ENCODE peak calls at places on chromosome 15, in seven cellular contexts. One of them, this sample, is unnamed.

GRCh38 chr15:81275711-81276417 is 48.1 kb downstream of the STARD5 start:
- DNase-seq in breast epithelium: no peak
- DNase-seq in transverse colon: no peak
- DNase-seq in prostate gland: no peak
- DNase-seq in psoas muscle: no peak
- DNase-seq in neural progenitor cell: no peak
- DNase-seq in lung: no peak
- DNase-seq in this sample: no peak

GRCh38 chr15:91954211-91954804 is 100.8 kb downstream of the SLCO3A1 start:
- DNase-seq in breast epithelium: no peak
- DNase-seq in transverse colon: peak; percentile 67
- DNase-seq in prostate gland: no peak
- DNase-seq in psoas muscle: no peak
- DNase-seq in neural progenitor cell: no peak
- DNase-seq in lung: no peak
- DNase-seq in this sample: no peak

GRCh38 chr15:67834249-67834592 is 5.6 kb downstream of the RNU6-1 start:
- DNase-seq in breast epithelium: no peak
- DNase-seq in transverse colon: no peak
- DNase-seq in prostate gland: no peak
- DNase-seq in psoas muscle: no peak
- DNase-seq in neural progenitor cell: no peak
- DNase-seq in lung: no peak
- DNase-seq in this sample: no peak

GRCh38 chr15:43420435-43420834 is 49.5 kb downstream of the TUBGCP4 start:
- DNase-seq in breast epithelium: no peak
- DNase-seq in transverse colon: no peak
- DNase-seq in prostate gland: no peak
- DNase-seq in psoas muscle: no peak
- DNase-seq in neural progenitor cell: no peak
- DNase-seq in lung: no peak
- DNase-seq in this sample: no peak

GRCh38 chr15:43510230-43511011 is 7.0 kb upstream of the MAP1A start:
- DNase-seq in breast epithelium: peak; percentile 93
- DNase-seq in transverse colon: peak; percentile 98
- DNase-seq in prostate gland: peak; percentile 97
- DNase-seq in psoas muscle: peak; percentile 98
- DNase-seq in neural progenitor cell: peak; percentile 100
- DNase-seq in lung: peak; percentile 98
- DNase-seq in this sample: peak; percentile 92

GRCh38 chr15:26433818-26434217 is 339.0 kb downstream of the GABRB3 start:
- DNase-seq in breast epithelium: no peak
- DNase-seq in transverse colon: no peak
- DNase-seq in prostate gland: no peak
- DNase-seq in psoas muscle: no peak
- DNase-seq in neural progenitor cell: no peak
- DNase-seq in lung: no peak
- DNase-seq in this sample: no peak

GRCh38 chr15:67042490-67043181 is 22.8 kb upstream of the SMAD3 start:
- DNase-seq in breast epithelium: no peak
- DNase-seq in transverse colon: no peak
- DNase-seq in prostate gland: no peak
- DNase-seq in psoas muscle: no peak
- DNase-seq in neural progenitor cell: no peak
- DNase-seq in lung: no peak
- DNase-seq in this sample: no peak

GRCh38 chr15:79219393-79220056 is 63.0 kb upstream of the ANKRD34C start:
- DNase-seq in breast epithelium: no peak
- DNase-seq in transverse colon: no peak
- DNase-seq in prostate gland: no peak
- DNase-seq in psoas muscle: no peak
- DNase-seq in neural progenitor cell: no peak
- DNase-seq in lung: no peak
- DNase-seq in this sample: no peak

GRCh38 chr15:92012368-92012629 is 158.8 kb downstream of the SLCO3A1 start:
- DNase-seq in breast epithelium: no peak
- DNase-seq in transverse colon: no peak
- DNase-seq in prostate gland: no peak
- DNase-seq in psoas muscle: no peak
- DNase-seq in neural progenitor cell: no peak
- DNase-seq in lung: no peak
- DNase-seq in this sample: no peak

GRCh38 chr15:90872481-90873184 is 4.2 kb downstream of the FURIN start:
- DNase-seq in breast epithelium: no peak
- DNase-seq in transverse colon: no peak
- DNase-seq in prostate gland: no peak
- DNase-seq in psoas muscle: no peak
- DNase-seq in neural progenitor cell: no peak
- DNase-seq in lung: no peak
- DNase-seq in this sample: peak; percentile 90

GRCh38 chr15:97140216-97140615 is 809.7 kb downstream of the NR2F2 start:
- DNase-seq in breast epithelium: no peak
- DNase-seq in transverse colon: no peak
- DNase-seq in prostate gland: no peak
- DNase-seq in psoas muscle: no peak
- DNase-seq in neural progenitor cell: peak; percentile 60
- DNase-seq in lung: no peak
- DNase-seq in this sample: no peak

GRCh38 chr15:31511707-31512310 is 185.2 kb downstream of the KLF13 start:
- DNase-seq in breast epithelium: no peak
- DNase-seq in transverse colon: no peak
- DNase-seq in prostate gland: no peak
- DNase-seq in psoas muscle: no peak
- DNase-seq in neural progenitor cell: no peak
- DNase-seq in lung: peak; percentile 15
- DNase-seq in this sample: no peak

GRCh38 chr15:75123395-75123794 is 78.3 kb upstream of the C15orf39 start:
- DNase-seq in breast epithelium: no peak
- DNase-seq in transverse colon: no peak
- DNase-seq in prostate gland: no peak
- DNase-seq in psoas muscle: no peak
- DNase-seq in neural progenitor cell: no peak
- DNase-seq in lung: no peak
- DNase-seq in this sample: peak; percentile 80

GRCh38 chr15:30940359-30940758 is 36.6 kb downstream of the FAN1 start:
- DNase-seq in breast epithelium: no peak
- DNase-seq in transverse colon: peak; percentile 40
- DNase-seq in prostate gland: peak; percentile 75
- DNase-seq in psoas muscle: no peak
- DNase-seq in neural progenitor cell: no peak
- DNase-seq in lung: no peak
- DNase-seq in this sample: no peak

GRCh38 chr15:63232400-63232799 is 43.0 kb downstream of the RAB8B start:
- DNase-seq in breast epithelium: no peak
- DNase-seq in transverse colon: no peak
- DNase-seq in prostate gland: no peak
- DNase-seq in psoas muscle: no peak
- DNase-seq in neural progenitor cell: no peak
- DNase-seq in lung: no peak
- DNase-seq in this sample: no peak

GRCh38 chr15:63969652-63970421 is 76.4 kb downstream of the DAPK2 start:
- DNase-seq in breast epithelium: no peak
- DNase-seq in transverse colon: peak; percentile 84
- DNase-seq in prostate gland: no peak
- DNase-seq in psoas muscle: no peak
- DNase-seq in neural progenitor cell: no peak
- DNase-seq in lung: peak; percentile 88
- DNase-seq in this sample: no peak

GRCh38 chr15:96416934-96417759 is 86.6 kb downstream of the NR2F2 start:
- DNase-seq in breast epithelium: no peak
- DNase-seq in transverse colon: no peak
- DNase-seq in prostate gland: no peak
- DNase-seq in psoas muscle: no peak
- DNase-seq in neural progenitor cell: peak; percentile 63
- DNase-seq in lung: no peak
- DNase-seq in this sample: no peak

GRCh38 chr15:25850154-25851111 is 12.7 kb downstream of the ATP10A start:
- DNase-seq in breast epithelium: peak; percentile 76
- DNase-seq in transverse colon: peak; percentile 64
- DNase-seq in prostate gland: peak; percentile 51
- DNase-seq in psoas muscle: peak; percentile 80
- DNase-seq in neural progenitor cell: peak; percentile 67
- DNase-seq in lung: peak; percentile 82
- DNase-seq in this sample: peak; percentile 90

GRCh38 chr15:33601461-33601860 is 290.7 kb downstream of the RYR3 start:
- DNase-seq in breast epithelium: no peak
- DNase-seq in transverse colon: no peak
- DNase-seq in prostate gland: no peak
- DNase-seq in psoas muscle: no peak
- DNase-seq in neural progenitor cell: no peak
- DNase-seq in lung: no peak
- DNase-seq in this sample: no peak

GRCh38 chr15:67161881-67162280 is 92.6 kb downstream of the AAGAB start:
- DNase-seq in breast epithelium: no peak
- DNase-seq in transverse colon: no peak
- DNase-seq in prostate gland: no peak
- DNase-seq in psoas muscle: no peak
- DNase-seq in neural progenitor cell: no peak
- DNase-seq in lung: no peak
- DNase-seq in this sample: no peak

GRCh38 chr15:60001642-60002527 is 2.2 kb upstream of the FOXB1 start:
- DNase-seq in breast epithelium: no peak
- DNase-seq in transverse colon: no peak
- DNase-seq in prostate gland: no peak
- DNase-seq in psoas muscle: no peak
- DNase-seq in neural progenitor cell: peak; percentile 36
- DNase-seq in lung: no peak
- DNase-seq in this sample: no peak

DNA sequence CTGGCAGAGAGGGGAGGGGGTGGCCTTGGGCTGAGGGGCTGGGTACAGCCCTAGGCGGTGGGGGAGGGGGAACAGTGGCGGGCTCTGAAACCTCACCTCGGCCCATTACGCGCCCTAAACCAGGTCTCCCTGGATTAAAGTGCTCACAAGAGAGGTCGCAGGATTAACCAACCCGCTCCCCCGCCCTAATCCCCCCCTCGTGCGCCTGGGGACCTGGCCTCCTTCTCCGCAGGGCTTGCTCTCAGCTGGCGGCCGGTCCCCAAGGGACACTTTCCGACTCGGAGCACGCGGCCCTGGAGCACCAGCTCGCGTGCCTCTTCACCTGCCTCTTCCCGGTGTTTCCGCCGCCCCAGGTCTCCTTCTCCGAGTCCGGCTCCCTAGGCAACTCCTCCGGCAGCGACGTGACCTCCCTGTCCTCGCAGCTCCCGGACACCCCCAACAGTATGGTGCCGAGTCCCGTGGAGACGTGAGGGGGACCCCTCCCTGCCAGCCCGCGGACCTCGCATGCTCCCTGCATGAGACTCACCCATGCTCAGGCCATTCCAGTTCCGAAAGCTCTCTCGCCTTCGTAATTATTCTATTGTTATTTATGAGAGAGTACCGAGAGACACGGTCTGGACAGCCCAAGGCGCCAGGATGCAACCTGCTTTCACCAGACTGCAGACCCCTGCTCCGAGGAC is 4.9 kb downstream of the ISL2 start:
- DNase-seq in breast epithelium: no peak
- DNase-seq in transverse colon: peak; percentile 43
- DNase-seq in prostate gland: no peak
- DNase-seq in psoas muscle: no peak
- DNase-seq in neural progenitor cell: peak; percentile 57
- DNase-seq in lung: no peak
- DNase-seq in this sample: no peak
- H3K27me3 ChIP-seq in breast epithelium: peaks cover 100% of the 10 kb centered on the region
- H3K27me3 ChIP-seq in transverse colon: peaks cover 99% of the 10 kb centered on the region
- H3K27me3 ChIP-seq in prostate gland: peaks cover 51% of the 10 kb centered on the region
- H3K27me3 ChIP-seq in psoas muscle: no peaks in the 10 kb centered on the region
- H3K27me3 ChIP-seq in neural progenitor cell: peaks cover 100% of the 10 kb centered on the region
- H3K27me3 ChIP-seq in lung: peaks cover 11% of the 10 kb centered on the region
- H3K27me3 ChIP-seq in this sample: peaks cover 33% of the 10 kb centered on the region

GRCh38 chr15:100759698-100760356 is 119.8 kb upstream of the ALDH1A3 start:
- DNase-seq in breast epithelium: no peak
- DNase-seq in transverse colon: no peak
- DNase-seq in prostate gland: no peak
- DNase-seq in psoas muscle: no peak
- DNase-seq in neural progenitor cell: no peak
- DNase-seq in lung: no peak
- DNase-seq in this sample: peak; percentile 85
- H3K27me3 ChIP-seq in breast epithelium: no peaks in the 10 kb centered on the region
- H3K27me3 ChIP-seq in transverse colon: peaks cover 8% of the 10 kb centered on the region
- H3K27me3 ChIP-seq in prostate gland: no peaks in the 10 kb centered on the region
- H3K27me3 ChIP-seq in psoas muscle: no peaks in the 10 kb centered on the region
- H3K27me3 ChIP-seq in neural progenitor cell: no peaks in the 10 kb centered on the region
- H3K27me3 ChIP-seq in lung: no peaks in the 10 kb centered on the region
- H3K27me3 ChIP-seq in this sample: no peaks in the 10 kb centered on the region

GRCh38 chr15:61087601-61088000 is 141.5 kb downstream of the RORA start:
- DNase-seq in breast epithelium: no peak
- DNase-seq in transverse colon: no peak
- DNase-seq in prostate gland: no peak
- DNase-seq in psoas muscle: no peak
- DNase-seq in neural progenitor cell: no peak
- DNase-seq in lung: no peak
- DNase-seq in this sample: no peak

GRCh38 chr15:61084944-61085367 is 144.1 kb downstream of the RORA start:
- DNase-seq in breast epithelium: no peak
- DNase-seq in transverse colon: no peak
- DNase-seq in prostate gland: no peak
- DNase-seq in psoas muscle: no peak
- DNase-seq in neural progenitor cell: peak; percentile 62
- DNase-seq in lung: no peak
- DNase-seq in this sample: no peak

GRCh38 chr15:61084502-61084901 is 144.6 kb downstream of the RORA start:
- DNase-seq in breast epithelium: no peak
- DNase-seq in transverse colon: no peak
- DNase-seq in prostate gland: no peak
- DNase-seq in psoas muscle: no peak
- DNase-seq in neural progenitor cell: no peak
- DNase-seq in lung: no peak
- DNase-seq in this sample: no peak

GRCh38 chr15:61086756-61087155 is 142.3 kb downstream of the RORA start:
- DNase-seq in breast epithelium: no peak
- DNase-seq in transverse colon: no peak
- DNase-seq in prostate gland: no peak
- DNase-seq in psoas muscle: no peak
- DNase-seq in neural progenitor cell: no peak
- DNase-seq in lung: no peak
- DNase-seq in this sample: no peak

GRCh38 chr15:61086001-61086400 is 143.1 kb downstream of the RORA start:
- DNase-seq in breast epithelium: no peak
- DNase-seq in transverse colon: no peak
- DNase-seq in prostate gland: no peak
- DNase-seq in psoas muscle: no peak
- DNase-seq in neural progenitor cell: no peak
- DNase-seq in lung: no peak
- DNase-seq in this sample: no peak
- H3K27me3 ChIP-seq in breast epithelium: no peaks in the 10 kb centered on the region
- H3K27me3 ChIP-seq in transverse colon: no peaks in the 10 kb centered on the region
- H3K27me3 ChIP-seq in prostate gland: no peaks in the 10 kb centered on the region
- H3K27me3 ChIP-seq in psoas muscle: no peaks in the 10 kb centered on the region
- H3K27me3 ChIP-seq in neural progenitor cell: no peaks in the 10 kb centered on the region
- H3K27me3 ChIP-seq in lung: no peaks in the 10 kb centered on the region
- H3K27me3 ChIP-seq in this sample: no peaks in the 10 kb centered on the region

DNA sequence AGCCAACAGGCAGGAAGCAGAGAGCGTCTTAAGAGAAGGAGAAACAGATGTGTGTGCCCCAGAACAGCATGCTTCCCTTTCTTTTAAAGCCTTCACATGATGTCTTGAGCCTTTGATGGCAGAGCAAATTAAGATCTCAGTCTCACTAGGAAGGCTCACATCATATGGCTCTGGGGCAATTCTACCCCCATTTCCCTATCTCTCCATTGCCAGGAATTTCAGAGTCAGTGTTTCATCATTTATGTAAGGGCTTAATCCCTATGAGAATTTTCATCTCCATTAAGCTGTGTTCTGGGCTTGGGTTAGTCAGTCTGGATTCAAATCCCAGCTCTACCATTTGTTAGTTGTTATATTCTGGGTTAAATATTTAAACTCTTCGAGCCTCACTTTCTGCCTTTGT is 41.4 kb upstream of the GLCE start:
- DNase-seq in breast epithelium: no peak
- DNase-seq in transverse colon: no peak
- DNase-seq in prostate gland: no peak
- DNase-seq in psoas muscle: no peak
- DNase-seq in neural progenitor cell: peak; percentile 15
- DNase-seq in lung: no peak
- DNase-seq in this sample: no peak
- H3K27me3 ChIP-seq in breast epithelium: no peaks in the 10 kb centered on the region
- H3K27me3 ChIP-seq in transverse colon: peaks cover 11% of the 10 kb centered on the region
- H3K27me3 ChIP-seq in prostate gland: no peaks in the 10 kb centered on the region
- H3K27me3 ChIP-seq in psoas muscle: no peaks in the 10 kb centered on the region
- H3K27me3 ChIP-seq in neural progenitor cell: peaks cover 50% of the 10 kb centered on the region
- H3K27me3 ChIP-seq in lung: no peaks in the 10 kb centered on the region
- H3K27me3 ChIP-seq in this sample: peaks cover 11% of the 10 kb centered on the region